ENCODE peak calls at places on chromosome 3, in four cellular contexts. One of them, this sample, is unnamed.

GRCh38 chr3:74271541-74271940 is 342.9 kb downstream of the CNTN3 start:
- DNase-seq in GM19239: no peak
- DNase-seq in GM04503: no peak
- DNase-seq in fibroblast of lung: no peak
- DNase-seq in this sample: no peak

GRCh38 chr3:78846688-78847087 is 921.1 kb downstream of the ROBO1 start:
- DNase-seq in GM04503: no peak
- DNase-seq in fibroblast of lung: peak
- DNase-seq in GM19239: no peak
- DNase-seq in this sample: peak

GRCh38 chr3:171162986-171163723 is 136.6 kb upstream of the SLC2A2 start:
- DNase-seq in GM19239: peak
- DNase-seq in fibroblast of lung: no peak
- DNase-seq in GM04503: no peak
- DNase-seq in this sample: no peak

GRCh38 chr3:98602078-98602678 is 8.8 kb upstream of the CPOX start:
- DNase-seq in fibroblast of lung: peak
- DNase-seq in GM04503: no peak
- DNase-seq in GM19239: no peak
- DNase-seq in this sample: peak

GRCh38 chr3:140022061-140022781 is 87.2 kb downstream of the CLSTN2 start:
- DNase-seq in GM04503: no peak
- DNase-seq in fibroblast of lung: peak
- DNase-seq in GM19239: no peak
- DNase-seq in this sample: no peak

GRCh38 chr3:43426388-43426787 is 140.0 kb downstream of the SNRK start:
- DNase-seq in GM04503: no peak
- DNase-seq in fibroblast of lung: no peak
- DNase-seq in GM19239: no peak
- DNase-seq in this sample: no peak

GRCh38 chr3:188832961-188833615 is 338.7 kb upstream of the TPRG1 start:
- DNase-seq in GM19239: no peak
- DNase-seq in fibroblast of lung: no peak
- DNase-seq in GM04503: no peak
- DNase-seq in this sample: no peak

GRCh38 chr3:107919239-107919638 is 171.6 kb downstream of the CD47 start:
- DNase-seq in GM04503: no peak
- DNase-seq in fibroblast of lung: no peak
- DNase-seq in GM19239: no peak
- DNase-seq in this sample: no peak

GRCh38 chr3:55175423-55175822 is 247.6 kb upstream of the LRTM1 start:
- DNase-seq in GM04503: no peak
- DNase-seq in GM19239: no peak
- DNase-seq in fibroblast of lung: no peak
- DNase-seq in this sample: no peak

GRCh38 chr3:172698650-172699049 is 12.2 kb downstream of the NCEH1 start:
- DNase-seq in GM04503: no peak
- DNase-seq in fibroblast of lung: no peak
- DNase-seq in GM19239: no peak
- DNase-seq in this sample: no peak